ENCODE peak calls at places on chromosomes 1 and 21, in seven cellular contexts. O is mesendoderm, U is IMR-90, B is mesenchymal stem cell, C is neuronal stem cell, D is H9, P is H1. X is an unnamed sample.

GRCh38 chr1:161726631-161727342 is 5.4 kb downstream of the FCRLB start:
- DNase-seq in U (peak), B (peak), C (peak), P (peak), D (peak), O (peak), X (peak)

GRCh38 chr1:83901547-83902155 is 97.3 kb downstream of the TTLL7 start:
- DNase-seq in P (no peak), O (no peak), C (no peak), U (peak), D (no peak), B (peak), X (no peak)

GRCh38 chr21:42518626-42519025 is 5.0 kb downstream of the SLC37A1 start:
- DNase-seq in D (no peak), C (no peak), P (no peak), O (no peak), B (peak), U (no peak), X (no peak)

GRCh38 chr1:31878018-31878417 is 60.1 kb downstream of the PTP4A2 start:
- DNase-seq in C (no peak), U (no peak), P (no peak), B (no peak), O (no peak), D (no peak), X (no peak)

GRCh38 chr1:160806784-160807183 is 10.8 kb downstream of the LY9 start:
- DNase-seq in O (no peak), P (no peak), D (no peak), U (no peak), C (no peak), B (no peak), X (no peak)

GRCh38 chr1:91572044-91572443 is 71.4 kb downstream of the CDC7 start:
- DNase-seq in O (no peak), U (no peak), P (no peak), C (no peak), D (no peak), B (no peak), X (no peak)

GRCh38 chr1:210700511-210700910 is 371.8 kb downstream of the HHAT start:
- DNase-seq in U (no peak), D (no peak), C (no peak), O (no peak), B (no peak), P (no peak), X (no peak)

GRCh38 chr1:226739696-226740065 is 599 bp upstream of the ITPKB start:
- DNase-seq in P (no peak), U (no peak), D (no peak), C (no peak), O (no peak), B (no peak), X (no peak)

GRCh38 chr1:211133393-211133840 is 531 bp downstream of the KCNH1 start:
- DNase-seq in O (peak), C (no peak), P (peak), U (no peak), D (peak), B (peak), X (peak)

GRCh38 chr1:167412072-167412471 is 106.3 kb downstream of the CD247 start:
- DNase-seq in B (no peak), D (no peak), O (no peak), U (no peak), C (no peak), P (no peak), X (no peak)

DNA sequence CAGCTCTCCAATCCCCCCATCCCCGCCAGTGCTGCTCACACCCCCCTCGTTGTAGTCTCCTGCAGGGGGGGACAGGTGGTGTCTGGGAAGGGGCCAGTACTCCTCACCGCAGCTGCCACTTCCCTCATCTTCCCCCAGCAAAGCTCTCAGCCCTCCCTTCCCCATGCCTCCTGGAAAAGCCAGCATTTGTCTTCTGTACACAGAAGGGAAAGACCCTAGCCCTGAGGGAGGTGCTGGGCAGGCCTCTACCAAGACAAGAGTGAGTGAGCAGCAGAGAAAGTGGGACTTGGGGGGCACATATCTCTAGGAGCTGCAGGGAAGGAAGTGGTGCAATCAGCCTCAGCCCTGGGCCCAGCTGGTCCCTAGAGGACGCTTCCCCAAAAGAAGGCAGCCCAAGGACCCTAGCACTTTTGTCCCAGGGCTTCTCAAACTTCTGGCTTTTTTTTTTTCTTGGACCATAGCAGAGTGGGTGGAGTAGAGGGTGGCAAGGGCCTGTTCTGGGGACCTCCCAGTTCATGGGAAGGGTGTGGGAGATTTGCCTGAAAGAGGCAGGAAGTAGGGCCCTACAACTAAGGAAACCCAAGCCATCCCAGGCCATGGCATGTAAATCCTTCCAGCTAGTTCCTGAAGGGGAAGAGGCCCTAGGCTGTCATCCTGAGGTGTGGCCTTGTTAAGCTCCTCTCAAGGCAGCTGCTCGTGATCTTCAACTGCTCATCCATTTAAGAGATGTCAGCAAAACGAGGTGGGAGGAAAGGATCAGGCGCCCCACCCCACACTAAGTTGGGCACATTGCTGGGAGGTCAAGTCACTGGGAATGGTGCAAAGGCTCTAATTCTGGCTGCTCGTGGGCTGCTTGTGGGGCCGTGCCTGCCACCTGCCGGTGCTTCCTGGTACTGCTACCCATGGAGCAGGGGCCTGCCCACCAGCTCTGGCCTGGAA is 12.6 kb downstream of the ZC3H12A start:
- DNase-seq in B (peak), C (peak), U (peak), P (peak), O (peak), D (peak), X (peak)
- H2BK5ac ChIP-seq in B (no peak), C (no peak), U (peak), P (peak), O (no peak), D (no peak), X (no peak)

DNA sequence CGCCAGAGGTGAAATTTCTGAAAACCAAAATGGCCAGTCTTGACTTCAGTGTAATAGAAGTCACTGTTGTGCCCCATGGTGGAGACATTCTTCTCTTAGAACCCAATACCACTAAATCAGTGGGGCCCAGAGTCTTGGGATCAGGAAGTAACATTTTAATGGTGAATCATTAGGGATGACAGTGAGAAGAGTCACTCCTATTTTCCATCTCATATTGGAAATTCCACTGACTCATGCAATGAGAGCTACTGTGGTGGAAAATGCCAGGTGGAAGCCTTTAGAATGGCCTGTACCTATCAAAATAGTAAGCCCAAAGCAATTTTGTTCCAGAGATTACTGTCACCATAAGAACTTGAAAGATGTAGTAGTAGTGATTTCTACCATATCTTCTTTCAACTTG is 20.6 kb upstream of the PPM1J start:
- DNase-seq in O (no peak), C (no peak), U (peak), P (no peak), B (peak), D (no peak), X (peak)
- H3K18ac ChIP-seq in O (no peak), C (no peak), U (no peak), P (no peak), B (no peak), D (no peak), X (no peak)

DNA sequence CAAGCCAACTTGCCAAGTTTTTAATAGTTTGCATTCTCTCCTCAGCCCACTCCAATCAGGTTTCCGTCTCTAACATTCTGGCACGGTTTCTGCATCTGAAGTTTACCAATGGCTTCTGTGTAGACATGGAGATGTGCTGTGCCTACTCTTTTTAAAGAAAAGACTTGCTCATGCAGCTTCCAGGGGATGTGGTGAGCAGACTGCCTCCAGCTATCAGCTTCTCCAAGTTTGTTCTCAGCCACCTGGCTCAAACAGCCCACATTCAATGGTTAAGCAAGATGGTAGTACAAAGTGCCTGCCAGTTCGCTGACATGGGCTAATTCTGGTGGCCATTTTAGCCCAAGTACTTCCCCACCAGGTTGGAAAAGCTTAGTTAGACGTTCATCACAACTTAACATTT is 465.3 kb downstream of the NEGR1 start:
- DNase-seq in O (no peak), U (no peak), C (no peak), B (no peak), P (no peak), D (no peak), X (no peak)
- H2AK5ac ChIP-seq in O (no peak), U (no peak), C (no peak), B (no peak), P (no peak), D (no peak), X (no peak)

GRCh38 chr1:109107785-109108184 is 6.1 kb upstream of the ELAPOR1 start:
- DNase-seq in C (no peak), P (no peak), O (no peak), D (no peak), U (no peak), B (no peak), X (no peak)
- H2BK5ac ChIP-seq in C (no peak), P (no peak), O (no peak), D (no peak), U (no peak), B (no peak), X (no peak)

GRCh38 chr1:207058252-207058651 is 5.2 kb downstream of the PFKFB2 start:
- DNase-seq in O (no peak), B (no peak), C (no peak), P (no peak), U (no peak), D (no peak), X (no peak)

GRCh38 chr1:207052736-207053545 is at the start of gene PFKFB2:
- DNase-seq in P (peak), B (peak), C (peak), D (peak), O (peak), U (peak), X (peak)

GRCh38 chr1:207056673-207057072 is 3.6 kb downstream of the PFKFB2 start:
- DNase-seq in D (no peak), B (no peak), O (no peak), P (no peak), C (no peak), U (no peak), X (no peak)

GRCh38 chr1:207054476-207054875 is 1.4 kb downstream of the PFKFB2 start:
- DNase-seq in P (no peak), O (no peak), U (no peak), D (no peak), B (no peak), C (no peak), X (no peak)

GRCh38 chr1:207055386-207056001 is 2.4 kb downstream of the PFKFB2 start:
- DNase-seq in B (no peak), O (no peak), U (no peak), P (no peak), D (no peak), C (no peak), X (peak)
- H3K18ac ChIP-seq in B (no peak), O (no peak), U (no peak), P (no peak), D (no peak), C (no peak), X (no peak)

DNA sequence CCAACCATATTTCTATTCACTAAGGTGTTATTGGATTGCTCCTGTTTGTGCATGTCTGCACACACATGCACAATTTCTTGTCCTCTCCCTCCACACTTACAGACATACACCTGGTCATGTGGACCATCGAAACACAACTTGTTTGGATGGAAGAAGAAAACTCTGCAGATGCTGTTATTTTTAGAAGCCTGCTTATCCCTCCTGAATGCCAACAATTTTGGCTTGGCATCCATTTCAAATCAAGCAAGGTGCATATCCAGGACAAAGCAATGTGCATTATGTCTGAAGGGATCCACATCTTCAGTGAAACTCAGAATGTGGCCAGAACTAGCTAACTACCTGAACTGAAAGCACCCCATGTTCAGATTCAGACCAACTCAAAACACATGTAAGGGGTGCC is 98.9 kb upstream of the ADAR start:
- DNase-seq in U (no peak), O (no peak), C (no peak), B (no peak), P (no peak), D (no peak), X (no peak)
- H2AK5ac ChIP-seq in U (no peak), O (no peak), C (no peak), B (no peak), P (no peak), D (no peak), X (no peak)

DNA sequence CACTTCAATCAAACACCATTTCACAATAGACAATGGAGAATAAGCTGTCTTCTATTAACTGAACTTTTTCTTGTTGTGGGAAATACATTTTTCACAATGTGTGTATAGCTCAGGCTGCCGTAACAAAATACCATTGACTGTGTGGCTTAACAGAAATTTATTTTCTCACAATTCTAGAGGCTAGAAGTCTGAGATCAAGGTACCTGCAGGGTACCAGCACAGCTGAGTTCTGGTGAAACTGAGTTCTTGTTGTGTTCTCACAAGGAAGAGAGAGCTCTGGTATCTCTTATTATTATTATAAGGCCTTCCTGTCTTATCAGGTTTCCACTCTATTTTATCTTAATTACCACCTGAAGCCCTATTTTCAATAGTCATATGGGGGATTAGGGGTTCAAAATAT is 15.4 kb downstream of the ST7L start:
- DNase-seq in U (no peak), D (no peak), O (no peak), P (no peak), C (no peak), B (no peak), X (peak)
- H2BK5ac ChIP-seq in U (no peak), D (no peak), O (no peak), P (no peak), C (no peak), B (no peak), X (no peak)

DNA sequence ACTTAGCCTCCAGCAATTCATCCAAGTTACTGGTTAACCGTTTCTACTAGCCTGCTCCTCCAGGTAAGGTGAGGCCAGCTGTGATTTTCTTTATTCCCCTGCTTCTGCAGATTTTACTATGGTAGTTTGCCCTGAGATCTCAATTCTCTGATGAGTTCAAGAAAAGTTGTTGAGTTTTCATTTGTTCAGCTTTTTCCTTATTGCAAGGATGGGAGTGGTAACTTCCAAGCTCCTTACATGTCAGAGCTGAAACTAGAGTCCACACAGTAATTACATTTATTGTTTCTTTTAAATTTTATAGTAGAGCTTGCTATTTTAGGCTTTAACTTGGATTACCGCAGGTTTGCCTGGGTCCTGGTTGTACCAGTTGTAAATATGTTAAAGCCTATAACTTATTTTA is 76.9 kb upstream of the ZRANB2 start:
- DNase-seq in O (no peak), C (no peak), U (no peak), B (no peak), P (no peak), D (no peak), X (no peak)
- H3K18ac ChIP-seq in O (no peak), C (no peak), U (no peak), B (no peak), P (no peak), D (no peak), X (no peak)

X was measured in trophoblast cell.